ENCODE peak calls at places on chromosomes 4 and X, in seven cellular contexts. C is tibial nerve; A is A673; R is neuronal stem cell; N is CD8-positive, alpha-beta memory T cell; B is transverse colon; L is astrocyte. V is an unnamed sample. For H3K9me3, the result is how much of the 10 kb centered on the place peaks cover.

GRCh38 chr4:117134386-117134785 is 49.0 kb upstream of the TRAM1L1 start:
- DNase-seq in C (no peak), A (peak), L (peak), N (no peak), R (peak), B (no peak), V (no peak)

GRCh38 chr4:184287697-184288255 is 70.1 kb upstream of the ENPP6 start:
- DNase-seq in A (peak), R (no peak), N (no peak), L (no peak), C (peak), B (peak), V (no peak)

GRCh38 chr4:88439161-88439760 is 17.7 kb upstream of the HERC5 start:
- DNase-seq in R (no peak), N (no peak), L (no peak), C (no peak), B (no peak), A (no peak), V (no peak)

GRCh38 chrX:40260123-40260751 is 162.5 kb upstream of the BCOR start:
- DNase-seq in B (no peak), L (no peak), N (no peak), C (no peak), R (no peak), A (peak), V (no peak)

GRCh38 chrX:110167952-110168451 is 149.9 kb downstream of the AMMECR1 start:
- DNase-seq in R (peak), C (no peak), L (peak), N (peak), A (peak), B (peak), V (no peak)

GRCh38 chrX:51641421-51642021 is 22.8 kb upstream of the CENPVL3 start:
- DNase-seq in L (peak), R (peak), B (no peak), A (peak), N (no peak), C (peak), V (no peak)

GRCh38 chrX:18886344-18887161 is 97.4 kb downstream of the PHKA2 start:
- DNase-seq in L (peak), N (peak), A (peak), B (peak), C (peak), R (peak), V (peak)

GRCh38 chr4:155906554-155907247 is 3.2 kb downstream of the TDO2 start:
- DNase-seq in L (peak), C (peak), B (no peak), N (no peak), A (peak), R (no peak), V (peak)

GRCh38 chrX:110440016-110440805 is 81.6 kb downstream of the RTL9 start:
- DNase-seq in C (no peak), N (no peak), A (no peak), R (no peak), L (no peak), B (no peak), V (no peak)

GRCh38 chr4:179307297-179308136 is 1865.3 kb upstream of the AGA start:
- DNase-seq in L (peak), R (peak), B (peak), N (no peak), A (peak), C (peak), V (no peak)

GRCh38 chr4:141473026-141473540 is 163.3 kb upstream of the IL15 start:
- DNase-seq in N (no peak), C (no peak), L (no peak), B (no peak), R (no peak), A (no peak), V (no peak)

GRCh38 chr4:120211408-120212015 is 144.9 kb upstream of the MAD2L1 start:
- DNase-seq in C (no peak), B (no peak), A (no peak), R (no peak), L (no peak), N (no peak), V (no peak)

GRCh38 chr4:99349338-99349737 is 3.2 kb downstream of the ADH1C start:
- DNase-seq in B (no peak), A (no peak), R (no peak), C (no peak), N (no peak), L (no peak), V (no peak)

GRCh38 chr4:128385683-128386304 is 98.2 kb upstream of the PGRMC2 start:
- DNase-seq in C (no peak), N (no peak), R (no peak), B (no peak), L (peak), A (peak), V (peak)

GRCh38 chr4:159240690-159241089 is 137.8 kb downstream of the RAPGEF2 start:
- DNase-seq in N (no peak), L (no peak), B (no peak), C (no peak), A (peak), R (no peak), V (no peak)

GRCh38 chrX:63350551-63350950 is 581 bp downstream of the SPIN4 start:
- DNase-seq in C (no peak), N (peak), B (peak), L (peak), A (peak), R (no peak), V (peak)

GRCh38 chrX:124211312-124211942 is 121.0 kb upstream of the TEX13D start:
- DNase-seq in A (peak), C (no peak), B (no peak), N (no peak), R (no peak), L (no peak), V (no peak)

GRCh38 chr4:150321113-150321512 is 242.9 kb downstream of the DCLK2 start:
- DNase-seq in L (no peak), R (no peak), B (no peak), N (no peak), C (no peak), A (no peak), V (no peak)

GRCh38 chrX:72713130-72713529 is 976 bp downstream of the PHKA1 start:
- DNase-seq in N (no peak), L (no peak), B (no peak), C (no peak), A (no peak), R (no peak), V (no peak)

GRCh38 chr4:84502955-84503373 is 3.9 kb upstream of the NKX6-1 start:
- DNase-seq in B (no peak), R (no peak), L (no peak), A (no peak), N (no peak), C (no peak), V (no peak)

GRCh38 chrX:8430444-8430843 is 34.2 kb upstream of the VCX3B start:
- DNase-seq in R (no peak), A (no peak), N (no peak), L (no peak), B (no peak), C (no peak), V (no peak)

GRCh38 chrX:8433296-8434094 is 31.1 kb upstream of the VCX3B start:
- DNase-seq in B (no peak), L (peak), A (no peak), N (no peak), C (no peak), R (no peak), V (no peak)

GRCh38 chrX:145910017-145910416 is 92.4 kb downstream of the SLITRK2 start:
- DNase-seq in B (no peak), A (no peak), R (no peak), C (no peak), L (no peak), N (no peak), V (no peak)

GRCh38 chr4:134622194-134622593 is 420.6 kb upstream of the PABPC4L start:
- DNase-seq in C (no peak), A (no peak), B (no peak), R (no peak), L (no peak), N (no peak), V (no peak)

GRCh38 chrX:151870603-151871002 is 42.1 kb upstream of the MAGEA4 start:
- DNase-seq in R (no peak), C (no peak), A (no peak), B (no peak), L (peak), N (no peak), V (peak)

GRCh38 chr4:55214172-55214571 is 88.8 kb upstream of the KDR start:
- DNase-seq in B (no peak), L (no peak), C (no peak), R (no peak), A (peak), N (no peak), V (no peak)

DNA sequence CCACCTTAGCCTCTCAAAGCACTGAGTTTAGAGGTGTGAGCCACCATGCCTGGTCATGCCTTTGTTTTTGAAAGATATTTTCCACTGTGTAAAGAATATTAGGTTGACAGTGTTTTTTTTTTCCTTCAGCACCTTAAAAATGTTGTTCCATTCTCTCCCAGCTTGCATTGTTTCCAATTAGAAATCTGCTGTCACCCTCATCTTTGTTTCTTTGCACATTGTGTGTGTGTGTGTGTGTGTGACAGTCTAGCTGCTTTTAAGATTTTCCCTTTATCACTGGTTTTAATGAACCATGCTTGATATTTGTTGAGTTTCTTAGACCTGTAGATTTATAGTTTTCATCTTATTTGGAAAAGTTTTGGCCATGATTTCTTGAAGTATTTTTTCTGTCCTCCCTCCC is 79.0 kb upstream of the NKX1-1 start:
- DNase-seq in N (no peak), A (no peak), R (no peak), L (no peak), B (no peak), C (no peak), V (no peak)
- H3K9me3 ChIP-seq in N (under half), A (under half), R (under half), L (under half), B (under half), C (under half), V (under half)

GRCh38 chr4:105626846-105627245 is 74.4 kb downstream of the ARHGEF38 start:
- DNase-seq in R (no peak), B (no peak), C (no peak), A (no peak), N (no peak), L (no peak), V (no peak)

GRCh38 chr4:105622269-105622668 is 69.8 kb downstream of the ARHGEF38 start:
- DNase-seq in N (no peak), L (no peak), C (no peak), B (no peak), A (no peak), R (no peak), V (no peak)

GRCh38 chr4:105623099-105623498 is 70.7 kb downstream of the ARHGEF38 start:
- DNase-seq in B (no peak), A (no peak), N (no peak), R (no peak), L (no peak), C (no peak), V (no peak)

GRCh38 chr4:105625214-105625613 is 72.8 kb downstream of the ARHGEF38 start:
- DNase-seq in C (no peak), N (no peak), B (no peak), R (no peak), A (no peak), L (no peak), V (no peak)

DNA sequence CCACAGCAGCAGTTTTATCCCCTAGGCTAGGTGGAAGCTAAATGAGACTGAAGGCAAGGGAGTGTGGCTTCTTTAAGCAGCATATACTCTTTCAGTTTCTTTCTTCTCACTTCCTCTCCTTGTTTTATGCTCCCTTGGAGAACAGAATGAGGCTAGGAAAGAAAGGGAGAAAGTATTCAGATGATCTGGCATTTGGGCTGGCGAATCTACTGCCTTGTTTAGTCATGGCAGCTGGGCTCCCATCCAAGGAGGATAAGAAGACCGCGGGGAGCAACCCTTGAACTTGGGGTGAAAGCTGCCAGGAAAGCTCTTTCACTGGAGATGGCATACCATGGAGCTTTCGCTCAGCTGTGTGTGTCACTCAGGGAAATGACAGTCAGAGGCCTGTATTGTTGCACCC is 72.1 kb downstream of the ARHGEF38 start:
- DNase-seq in N (no peak), L (peak), C (no peak), R (no peak), B (no peak), A (no peak), V (peak)
- H3K4me3 ChIP-seq in N (no peak), L (no peak), C (no peak), R (no peak), B (no peak), A (no peak), V (no peak)

DNA sequence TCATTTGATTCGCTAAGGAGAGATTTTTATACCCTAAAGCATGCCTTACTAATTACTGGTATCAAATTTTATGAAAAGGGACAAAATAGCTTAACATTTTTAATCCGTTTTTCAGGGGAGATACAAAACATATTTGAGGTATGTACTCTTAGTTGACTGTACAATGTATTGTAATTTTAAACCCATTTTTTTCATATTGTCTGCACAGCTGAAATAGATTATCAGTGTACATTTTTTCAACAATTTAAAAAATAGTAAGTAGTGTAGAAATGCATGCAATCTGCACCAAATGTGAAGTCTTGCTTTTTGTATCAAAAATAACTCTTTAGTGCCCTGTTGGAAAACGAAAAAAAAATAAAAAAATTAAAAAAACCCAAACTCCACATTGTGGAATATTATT is 82.2 kb downstream of the TENM3 start:
- DNase-seq in N (no peak), R (no peak), L (no peak), C (no peak), B (no peak), A (no peak), V (no peak)
- H3K9me3 ChIP-seq in N (under half), R (under half), L (under half), C (under half), B (under half), A (under half), V (under half)

GRCh38 chr4:40197879-40198689 is 1.3 kb downstream of the RHOH start:
- DNase-seq in B (peak), A (peak), L (no peak), N (no peak), C (no peak), R (no peak), V (no peak)
- H3K4me3 ChIP-seq in B (peak), A (peak), L (no peak), N (peak), C (peak), R (no peak), V (no peak)

GRCh38 chr4:15742637-15743036 is 35.5 kb upstream of the CD38 start:
- DNase-seq in L (no peak), R (no peak), A (no peak), N (no peak), C (no peak), B (no peak), V (no peak)
- H3K9me3 ChIP-seq in L (under half), R (under half), A (under half), N (under half), C (under half), B (under half), V (under half)

GRCh38 chr4:94544811-94545210 is 93.1 kb downstream of the PDLIM5 start:
- DNase-seq in N (no peak), C (no peak), L (no peak), B (no peak), R (no peak), A (no peak), V (no peak)

GRCh38 chr4:94546949-94547348 is 95.2 kb downstream of the PDLIM5 start:
- DNase-seq in N (no peak), C (no peak), L (no peak), R (no peak), A (no peak), B (no peak), V (no peak)

GRCh38 chr4:94548571-94548970 is 96.8 kb downstream of the PDLIM5 start:
- DNase-seq in A (peak), L (peak), R (no peak), B (no peak), N (no peak), C (no peak), V (peak)

GRCh38 chr4:94540476-94540875 is 88.7 kb downstream of the PDLIM5 start:
- DNase-seq in A (no peak), L (no peak), C (no peak), B (no peak), R (no peak), N (no peak), V (no peak)

GRCh38 chr4:94545296-94545695 is 93.6 kb downstream of the PDLIM5 start:
- DNase-seq in R (no peak), C (no peak), L (peak), N (no peak), B (no peak), A (no peak), V (no peak)
- H3K4me3 ChIP-seq in R (no peak), C (no peak), L (no peak), N (no peak), B (no peak), A (no peak), V (no peak)

GRCh38 chr4:139603576-139604387 is 47.8 kb upstream of the SETD7 start:
- DNase-seq in L (peak), A (peak), R (peak), C (peak), N (no peak), B (peak), V (no peak)

GRCh38 chr4:139606600-139607301 is 50.7 kb upstream of the SETD7 start:
- DNase-seq in R (no peak), C (peak), L (peak), N (no peak), B (no peak), A (peak), V (peak)

GRCh38 chr4:139605516-139605915 is 49.5 kb upstream of the SETD7 start:
- DNase-seq in C (no peak), R (no peak), L (no peak), B (no peak), N (no peak), A (peak), V (no peak)

GRCh38 chr4:139609647-139610046 is 53.6 kb upstream of the SETD7 start:
- DNase-seq in R (no peak), N (no peak), B (no peak), C (no peak), A (peak), L (peak), V (peak)

DNA sequence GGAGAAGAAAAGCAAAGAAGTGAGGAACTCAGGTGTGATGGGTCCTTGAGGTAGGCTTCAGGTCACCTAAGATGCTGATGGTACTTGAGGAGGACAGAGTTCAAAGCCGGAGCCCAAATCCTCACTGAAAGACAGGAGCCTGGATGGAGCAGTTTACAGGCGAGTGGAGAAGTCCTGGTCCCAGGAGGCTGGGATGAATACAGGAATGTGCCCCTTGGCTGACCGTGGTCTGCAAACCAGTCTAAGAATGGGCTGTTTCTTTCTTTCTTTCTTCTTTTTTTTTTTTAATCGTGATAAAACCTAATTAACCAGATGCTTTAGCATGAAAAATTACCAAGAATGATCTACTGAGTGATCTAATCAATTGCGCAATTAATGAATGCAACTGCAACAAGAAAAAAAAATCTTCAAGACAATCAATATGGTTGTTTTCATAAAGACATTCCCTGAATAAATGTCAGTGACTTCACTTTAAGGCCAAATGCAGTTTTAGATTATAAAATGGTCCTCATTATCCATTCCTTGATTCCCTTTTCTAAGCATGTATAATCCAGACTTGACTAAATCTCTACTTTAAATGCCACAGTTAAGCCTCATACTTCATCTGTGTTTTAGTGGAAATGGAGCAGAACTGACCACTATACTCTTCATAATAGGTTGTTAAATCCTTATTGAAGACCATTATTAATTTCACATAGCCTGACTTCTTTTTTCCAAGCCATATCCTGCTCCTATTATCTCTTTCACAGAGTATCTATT is 51.5 kb upstream of the SETD7 start:
- DNase-seq in R (no peak), L (no peak), B (no peak), N (no peak), C (no peak), A (no peak), V (no peak)
- H3K9me3 ChIP-seq in R (under half), L (under half), B (under half), N (under half), C (under half), A (under half), V (under half)

GRCh38 chrX:57135287-57135686 is 1.9 kb downstream of the SPIN2A start:
- DNase-seq in C (no peak), L (no peak), R (no peak), N (no peak), B (no peak), A (no peak), V (no peak)

GRCh38 chrX:57134702-57135101 is 2.5 kb downstream of the SPIN2A start:
- DNase-seq in A (no peak), L (no peak), N (no peak), R (no peak), C (no peak), B (no peak), V (no peak)

GRCh38 chrX:57138674-57139073 is 1.5 kb upstream of the SPIN2A start:
- DNase-seq in L (no peak), C (no peak), R (no peak), N (no peak), A (no peak), B (no peak), V (no peak)

GRCh38 chrX:57132046-57132445 is 5.2 kb downstream of the SPIN2A start:
- DNase-seq in N (no peak), B (no peak), C (no peak), A (no peak), L (no peak), R (no peak), V (no peak)

GRCh38 chrX:57137481-57137880 is 284 bp upstream of the SPIN2A start:
- DNase-seq in B (no peak), C (no peak), L (no peak), N (no peak), A (peak), R (no peak), V (no peak)
- H3K4me3 ChIP-seq in B (no peak), C (peak), L (peak), N (no peak), A (peak), R (peak), V (no peak)